ENCODE peak calls at places on chromosome 15, in eight cellular contexts. One of them, this sample, is unnamed.

GRCh38 chr15:77311618-77312398 is 108.1 kb downstream of the PEAK1 start:
- DNase-seq in GM20000: no peak
- DNase-seq in progenitor cell of endocrine pancreas: no peak
- DNase-seq in activated CD4-positive, alpha-beta T cell treated with anti-CD3 and anti-CD28 coated beads, Interleukin-2, amount 50 U/mL, for 24 hours: no peak
- DNase-seq in pancreas: no peak
- DNase-seq in cardiac fibroblast: no peak
- DNase-seq in effector CD4-positive, alpha-beta T cell: no peak
- DNase-seq in activated T-cell treated with anti-CD3 and anti-CD28 coated beads for 48 hours: no peak
- DNase-seq in this sample: no peak

GRCh38 chr15:34582461-34583357 is 742 bp downstream of the GOLGA8B start:
- DNase-seq in GM20000: peak
- DNase-seq in progenitor cell of endocrine pancreas: peak
- DNase-seq in activated CD4-positive, alpha-beta T cell treated with anti-CD3 and anti-CD28 coated beads, Interleukin-2, amount 50 U/mL, for 24 hours: peak
- DNase-seq in pancreas: peak
- DNase-seq in cardiac fibroblast: peak
- DNase-seq in effector CD4-positive, alpha-beta T cell: peak
- DNase-seq in activated T-cell treated with anti-CD3 and anti-CD28 coated beads for 48 hours: peak
- DNase-seq in this sample: peak

GRCh38 chr15:80507131-80507530 is 102.9 kb downstream of the ARNT2 start:
- DNase-seq in GM20000: no peak
- DNase-seq in progenitor cell of endocrine pancreas: no peak
- DNase-seq in activated CD4-positive, alpha-beta T cell treated with anti-CD3 and anti-CD28 coated beads, Interleukin-2, amount 50 U/mL, for 24 hours: no peak
- DNase-seq in pancreas: no peak
- DNase-seq in cardiac fibroblast: peak
- DNase-seq in effector CD4-positive, alpha-beta T cell: no peak
- DNase-seq in activated T-cell treated with anti-CD3 and anti-CD28 coated beads for 48 hours: no peak
- DNase-seq in this sample: no peak

GRCh38 chr15:81877533-81878227 is 168.1 kb downstream of the MEX3B start:
- DNase-seq in GM20000: no peak
- DNase-seq in progenitor cell of endocrine pancreas: no peak
- DNase-seq in activated CD4-positive, alpha-beta T cell treated with anti-CD3 and anti-CD28 coated beads, Interleukin-2, amount 50 U/mL, for 24 hours: no peak
- DNase-seq in pancreas: no peak
- DNase-seq in cardiac fibroblast: no peak
- DNase-seq in effector CD4-positive, alpha-beta T cell: no peak
- DNase-seq in activated T-cell treated with anti-CD3 and anti-CD28 coated beads for 48 hours: no peak
- DNase-seq in this sample: no peak

GRCh38 chr15:41936649-41937567 is 35.4 kb downstream of the EHD4 start:
- DNase-seq in GM20000: peak
- DNase-seq in progenitor cell of endocrine pancreas: no peak
- DNase-seq in activated CD4-positive, alpha-beta T cell treated with anti-CD3 and anti-CD28 coated beads, Interleukin-2, amount 50 U/mL, for 24 hours: peak
- DNase-seq in pancreas: no peak
- DNase-seq in cardiac fibroblast: peak
- DNase-seq in effector CD4-positive, alpha-beta T cell: peak
- DNase-seq in activated T-cell treated with anti-CD3 and anti-CD28 coated beads for 48 hours: peak
- DNase-seq in this sample: no peak

GRCh38 chr15:70133296-70133695 is 35.6 kb upstream of the TLE3 start:
- DNase-seq in GM20000: no peak
- DNase-seq in progenitor cell of endocrine pancreas: no peak
- DNase-seq in activated CD4-positive, alpha-beta T cell treated with anti-CD3 and anti-CD28 coated beads, Interleukin-2, amount 50 U/mL, for 24 hours: no peak
- DNase-seq in pancreas: no peak
- DNase-seq in cardiac fibroblast: no peak
- DNase-seq in effector CD4-positive, alpha-beta T cell: no peak
- DNase-seq in activated T-cell treated with anti-CD3 and anti-CD28 coated beads for 48 hours: no peak
- DNase-seq in this sample: no peak

GRCh38 chr15:90101130-90101968 is 919 bp downstream of the IDH2 start:
- DNase-seq in GM20000: peak
- DNase-seq in progenitor cell of endocrine pancreas: no peak
- DNase-seq in activated CD4-positive, alpha-beta T cell treated with anti-CD3 and anti-CD28 coated beads, Interleukin-2, amount 50 U/mL, for 24 hours: no peak
- DNase-seq in pancreas: peak
- DNase-seq in cardiac fibroblast: peak
- DNase-seq in effector CD4-positive, alpha-beta T cell: no peak
- DNase-seq in activated T-cell treated with anti-CD3 and anti-CD28 coated beads for 48 hours: no peak
- DNase-seq in this sample: peak

GRCh38 chr15:88580532-88580931 is 34.1 kb upstream of the DET1 start:
- DNase-seq in GM20000: no peak
- DNase-seq in progenitor cell of endocrine pancreas: no peak
- DNase-seq in activated CD4-positive, alpha-beta T cell treated with anti-CD3 and anti-CD28 coated beads, Interleukin-2, amount 50 U/mL, for 24 hours: no peak
- DNase-seq in pancreas: no peak
- DNase-seq in cardiac fibroblast: no peak
- DNase-seq in effector CD4-positive, alpha-beta T cell: no peak
- DNase-seq in activated T-cell treated with anti-CD3 and anti-CD28 coated beads for 48 hours: no peak
- DNase-seq in this sample: no peak

GRCh38 chr15:88036154-88036839 is 220.2 kb downstream of the NTRK3 start:
- DNase-seq in GM20000: no peak
- DNase-seq in progenitor cell of endocrine pancreas: no peak
- DNase-seq in activated CD4-positive, alpha-beta T cell treated with anti-CD3 and anti-CD28 coated beads, Interleukin-2, amount 50 U/mL, for 24 hours: no peak
- DNase-seq in pancreas: no peak
- DNase-seq in cardiac fibroblast: no peak
- DNase-seq in effector CD4-positive, alpha-beta T cell: no peak
- DNase-seq in activated T-cell treated with anti-CD3 and anti-CD28 coated beads for 48 hours: no peak
- DNase-seq in this sample: peak

GRCh38 chr15:73716417-73716816 is 32.2 kb downstream of the CD276 start:
- DNase-seq in GM20000: no peak
- DNase-seq in progenitor cell of endocrine pancreas: no peak
- DNase-seq in activated CD4-positive, alpha-beta T cell treated with anti-CD3 and anti-CD28 coated beads, Interleukin-2, amount 50 U/mL, for 24 hours: no peak
- DNase-seq in pancreas: peak
- DNase-seq in cardiac fibroblast: no peak
- DNase-seq in effector CD4-positive, alpha-beta T cell: no peak
- DNase-seq in activated T-cell treated with anti-CD3 and anti-CD28 coated beads for 48 hours: no peak
- DNase-seq in this sample: no peak

GRCh38 chr15:71679223-71680078 is 130.9 kb upstream of the NR2E3 start:
- DNase-seq in GM20000: no peak
- DNase-seq in progenitor cell of endocrine pancreas: no peak
- DNase-seq in activated CD4-positive, alpha-beta T cell treated with anti-CD3 and anti-CD28 coated beads, Interleukin-2, amount 50 U/mL, for 24 hours: no peak
- DNase-seq in pancreas: no peak
- DNase-seq in cardiac fibroblast: peak
- DNase-seq in effector CD4-positive, alpha-beta T cell: no peak
- DNase-seq in activated T-cell treated with anti-CD3 and anti-CD28 coated beads for 48 hours: no peak
- DNase-seq in this sample: no peak

GRCh38 chr15:95676500-95676899 is 654.0 kb upstream of the NR2F2 start:
- DNase-seq in GM20000: no peak
- DNase-seq in progenitor cell of endocrine pancreas: no peak
- DNase-seq in activated CD4-positive, alpha-beta T cell treated with anti-CD3 and anti-CD28 coated beads, Interleukin-2, amount 50 U/mL, for 24 hours: no peak
- DNase-seq in pancreas: no peak
- DNase-seq in cardiac fibroblast: no peak
- DNase-seq in effector CD4-positive, alpha-beta T cell: no peak
- DNase-seq in activated T-cell treated with anti-CD3 and anti-CD28 coated beads for 48 hours: no peak
- DNase-seq in this sample: no peak

GRCh38 chr15:57647791-57648130 is 56.1 kb downstream of the MYZAP start:
- DNase-seq in GM20000: no peak
- DNase-seq in progenitor cell of endocrine pancreas: no peak
- DNase-seq in activated CD4-positive, alpha-beta T cell treated with anti-CD3 and anti-CD28 coated beads, Interleukin-2, amount 50 U/mL, for 24 hours: no peak
- DNase-seq in pancreas: peak
- DNase-seq in cardiac fibroblast: peak
- DNase-seq in effector CD4-positive, alpha-beta T cell: no peak
- DNase-seq in activated T-cell treated with anti-CD3 and anti-CD28 coated beads for 48 hours: no peak
- DNase-seq in this sample: no peak

GRCh38 chr15:33737687-33738606 is 230.3 kb upstream of the CHRM5 start:
- DNase-seq in GM20000: peak
- DNase-seq in progenitor cell of endocrine pancreas: peak
- DNase-seq in activated CD4-positive, alpha-beta T cell treated with anti-CD3 and anti-CD28 coated beads, Interleukin-2, amount 50 U/mL, for 24 hours: peak
- DNase-seq in pancreas: peak
- DNase-seq in cardiac fibroblast: peak
- DNase-seq in effector CD4-positive, alpha-beta T cell: no peak
- DNase-seq in activated T-cell treated with anti-CD3 and anti-CD28 coated beads for 48 hours: no peak
- DNase-seq in this sample: peak

GRCh38 chr15:38440353-38441129 is 13.4 kb upstream of the FAM98B start:
- DNase-seq in GM20000: peak
- DNase-seq in progenitor cell of endocrine pancreas: peak
- DNase-seq in activated CD4-positive, alpha-beta T cell treated with anti-CD3 and anti-CD28 coated beads, Interleukin-2, amount 50 U/mL, for 24 hours: peak
- DNase-seq in pancreas: no peak
- DNase-seq in cardiac fibroblast: peak
- DNase-seq in effector CD4-positive, alpha-beta T cell: peak
- DNase-seq in activated T-cell treated with anti-CD3 and anti-CD28 coated beads for 48 hours: no peak
- DNase-seq in this sample: peak

GRCh38 chr15:28894631-28895030 is 8.9 kb downstream of the APBA2 start:
- DNase-seq in GM20000: no peak
- DNase-seq in progenitor cell of endocrine pancreas: no peak
- DNase-seq in activated CD4-positive, alpha-beta T cell treated with anti-CD3 and anti-CD28 coated beads, Interleukin-2, amount 50 U/mL, for 24 hours: no peak
- DNase-seq in pancreas: no peak
- DNase-seq in cardiac fibroblast: no peak
- DNase-seq in effector CD4-positive, alpha-beta T cell: no peak
- DNase-seq in activated T-cell treated with anti-CD3 and anti-CD28 coated beads for 48 hours: no peak
- DNase-seq in this sample: no peak

GRCh38 chr15:50685976-50686467 is 575 bp downstream of the TRPM7 start:
- DNase-seq in GM20000: peak
- DNase-seq in progenitor cell of endocrine pancreas: peak
- DNase-seq in activated CD4-positive, alpha-beta T cell treated with anti-CD3 and anti-CD28 coated beads, Interleukin-2, amount 50 U/mL, for 24 hours: peak
- DNase-seq in pancreas: peak
- DNase-seq in cardiac fibroblast: peak
- DNase-seq in effector CD4-positive, alpha-beta T cell: peak
- DNase-seq in activated T-cell treated with anti-CD3 and anti-CD28 coated beads for 48 hours: peak
- DNase-seq in this sample: peak

GRCh38 chr15:39919740-39920509 is at the start of gene GPR176:
- DNase-seq in GM20000: peak
- DNase-seq in progenitor cell of endocrine pancreas: peak
- DNase-seq in activated CD4-positive, alpha-beta T cell treated with anti-CD3 and anti-CD28 coated beads, Interleukin-2, amount 50 U/mL, for 24 hours: no peak
- DNase-seq in pancreas: peak
- DNase-seq in cardiac fibroblast: peak
- DNase-seq in effector CD4-positive, alpha-beta T cell: peak
- DNase-seq in activated T-cell treated with anti-CD3 and anti-CD28 coated beads for 48 hours: peak
- DNase-seq in this sample: no peak

This sample was measured in NB4.